ENCODE peak calls at places on chromosomes 7 and 10, in five cellular contexts. B is HCT116, T is mucosa of descending colon, I is Right ventricle myocardium superior, N is HepG2. U is an unnamed sample.

GRCh38 chr7:36216063-36216684 is 63.1 kb downstream of the EEPD1 start:
- ATAC-seq in B (no peak), N (peak; percentile 99), T (peak; percentile 65), I (peak; percentile 81), U (no peak)

GRCh38 chr7:44308741-44309270 is 16.6 kb downstream of the CAMK2B start:
- ATAC-seq in I (peak; percentile 32), N (peak; percentile 35), T (no peak), B (no peak), U (no peak)

GRCh38 chr10:46523119-46523880 is 33.2 kb downstream of the GPRIN2 start:
- ATAC-seq in T (peak; percentile 95), B (peak; percentile 69), I (peak; percentile 72), N (peak; percentile 22), U (no peak)

GRCh38 chr10:119700321-119700954 is 25.4 kb upstream of the INPP5F start:
- ATAC-seq in B (no peak), N (no peak), T (peak; percentile 55), I (no peak), U (peak; percentile 13)

GRCh38 chr10:98376485-98376884 is 38.5 kb downstream of the PYROXD2 start:
- ATAC-seq in T (no peak), N (no peak), I (no peak), B (no peak), U (no peak)

GRCh38 chr10:119807960-119808697 is 64.5 kb downstream of the MCMBP start:
- ATAC-seq in B (no peak), N (no peak), I (no peak), T (no peak), U (peak; percentile 97)

GRCh38 chr7:70580161-70580560 is 551.8 kb upstream of the GALNT17 start:
- ATAC-seq in I (no peak), T (no peak), B (no peak), N (no peak), U (no peak)

GRCh38 chr10:122348951-122349361 is 25.6 kb upstream of the PLEKHA1 start:
- ATAC-seq in B (no peak), N (peak; percentile 39), I (no peak), T (peak; percentile 26), U (no peak)

GRCh38 chr10:42996588-42996987 is 80.3 kb upstream of the RET start:
- ATAC-seq in I (no peak), T (no peak), B (no peak), N (no peak), U (no peak)

GRCh38 chr10:105682911-105683310 is 1041.8 kb downstream of the SORCS3 start:
- ATAC-seq in B (no peak), T (no peak), I (no peak), N (no peak), U (no peak)

GRCh38 chr10:91799580-91799975 is 1.4 kb downstream of the TNKS2 start:
- ATAC-seq in T (no peak), B (no peak), I (no peak), N (no peak), U (peak; percentile 25)

GRCh38 chr7:107472116-107472515 is 2.3 kb downstream of the GPR22 start:
- ATAC-seq in T (no peak), N (no peak), B (no peak), I (no peak), U (no peak)

GRCh38 chr10:79024716-79025112 is 44.1 kb upstream of the ZMIZ1 start:
- ATAC-seq in I (no peak), B (no peak), N (peak; percentile 78), T (no peak), U (no peak)

GRCh38 chr7:3399858-3400257 is 98.8 kb downstream of the SDK1 start:
- ATAC-seq in T (peak; percentile 37), B (peak; percentile 99), N (peak; percentile 99), I (no peak), U (no peak)

GRCh38 chr7:139114018-139114417 is 4.5 kb upstream of the ZC3HAV1 start:
- ATAC-seq in T (no peak), N (no peak), B (no peak), I (no peak), U (no peak)

GRCh38 chr7:157763279-157764000 is 426.6 kb downstream of the DNAJB6 start:
- ATAC-seq in B (no peak), T (no peak), N (no peak), I (no peak), U (no peak)

GRCh38 chr10:13867822-13868221 is 281.1 kb downstream of the PRPF18 start:
- ATAC-seq in N (no peak), I (no peak), B (no peak), T (no peak), U (no peak)

GRCh38 chr7:117068511-117069155 is 115.3 kb downstream of the ST7 start:
- ATAC-seq in B (no peak), N (no peak), I (no peak), T (no peak), U (no peak)

GRCh38 chr10:33365871-33366411 is 31.5 kb upstream of the NRP1 start:
- ATAC-seq in T (peak; percentile 25), I (no peak), B (peak; percentile 83), N (no peak), U (peak; percentile 96)

GRCh38 chr7:45252857-45253256 is 95.3 kb downstream of the RAMP3 start:
- ATAC-seq in I (no peak), N (no peak), B (peak; percentile 44), T (no peak), U (no peak)

GRCh38 chr7:88686468-88687229 is 72.9 kb upstream of the ZNF804B start:
- ATAC-seq in T (no peak), B (no peak), I (no peak), N (no peak), U (no peak)

GRCh38 chr7:20338285-20338684 is 7.6 kb downstream of the ITGB8 start:
- ATAC-seq in I (no peak), T (no peak), N (no peak), B (no peak), U (no peak)

GRCh38 chr10:48627984-48628609 is 23.2 kb upstream of the ARHGAP22 start:
- ATAC-seq in B (no peak), N (no peak), I (no peak), T (no peak), U (no peak)

GRCh38 chr10:110003524-110003885 is 4.3 kb upstream of the ADD3 start:
- ATAC-seq in I (no peak), T (peak; percentile 9), B (no peak), N (no peak), U (no peak)

GRCh38 chr7:29955799-29956476 is 33.7 kb downstream of the SCRN1 start:
- ATAC-seq in N (no peak), B (no peak), I (peak; percentile 23), T (peak; percentile 48), U (peak; percentile 61)

GRCh38 chr7:128434413-128435310 is 21.0 kb upstream of the HILPDA start:
- ATAC-seq in T (no peak), B (no peak), N (peak; percentile 60), I (no peak), U (no peak)

GRCh38 chr10:35382096-35382495 is 45.8 kb downstream of the CCNY start:
- ATAC-seq in B (no peak), T (no peak), I (peak; percentile 74), N (no peak), U (no peak)

GRCh38 chr7:107581387-107582013 is 1.5 kb downstream of the BCAP29 start:
- ATAC-seq in I (no peak), N (no peak), B (no peak), T (no peak), U (no peak)

GRCh38 chr10:123567984-123568745 is 98.0 kb upstream of the GPR26 start:
- ATAC-seq in I (no peak), B (no peak), T (no peak), N (no peak), U (no peak)

GRCh38 chr7:30791126-30791525 is 19.9 kb downstream of the MINDY4 start:
- ATAC-seq in N (peak; percentile 58), B (no peak), I (peak; percentile 49), T (no peak), U (no peak)

GRCh38 chr10:89069589-89069988 is 79.0 kb downstream of the FAS start:
- ATAC-seq in N (no peak), I (peak; percentile 43), T (no peak), B (no peak), U (no peak)

GRCh38 chr7:2689951-2690705 is 2.1 kb downstream of the AMZ1 start:
- ATAC-seq in T (peak; percentile 31), B (peak; percentile 54), I (no peak), N (no peak), U (no peak)

GRCh38 chr10:99984635-99985034 is 25.1 kb downstream of the DNMBP start:
- ATAC-seq in N (no peak), B (no peak), I (no peak), T (no peak), U (no peak)

U was measured in activated T-helper 17 cell treated with anti-CD3 and anti-CD28 coated beads, Interleukin-2, amount 50 U/mL, for 72 hours.